ENCODE peak calls at places on chromosomes 11 and 22, in four cellular contexts. One of them, this sample, is unnamed.

GRCh38 chr22:43393132-43393844 is 18.5 kb upstream of the MPPED1 start:
- DNase-seq in H1: no peak
- DNase-seq in endothelial cell of umbilical vein: no peak
- DNase-seq in stomach: no peak
- DNase-seq in this sample: no peak

GRCh38 chr11:122138759-122139594 is 23.0 kb upstream of the BLID start:
- DNase-seq in endothelial cell of umbilical vein: peak; percentile 44
- DNase-seq in H1: no peak
- DNase-seq in stomach: no peak
- DNase-seq in this sample: no peak

GRCh38 chr11:62195945-62196344 is 5.9 kb downstream of the SCGB1D1 start:
- DNase-seq in endothelial cell of umbilical vein: no peak
- DNase-seq in stomach: no peak
- DNase-seq in H1: no peak
- DNase-seq in this sample: no peak

GRCh38 chr22:18060646-18061620 is 16.9 kb upstream of the PEX26 start:
- DNase-seq in endothelial cell of umbilical vein: no peak
- DNase-seq in stomach: no peak
- DNase-seq in H1: no peak
- DNase-seq in this sample: no peak

GRCh38 chr22:38882480-38882879 is 10.5 kb upstream of the CBX6 start:
- DNase-seq in H1: no peak
- DNase-seq in stomach: no peak
- DNase-seq in endothelial cell of umbilical vein: no peak
- DNase-seq in this sample: no peak

GRCh38 chr11:12801976-12802375 is 127.8 kb downstream of the TEAD1 start:
- DNase-seq in endothelial cell of umbilical vein: no peak
- DNase-seq in stomach: no peak
- DNase-seq in H1: no peak
- DNase-seq in this sample: no peak

GRCh38 chr11:24844406-24844805 is 347.6 kb downstream of the LUZP2 start:
- DNase-seq in H1: no peak
- DNase-seq in stomach: no peak
- DNase-seq in endothelial cell of umbilical vein: no peak
- DNase-seq in this sample: no peak

GRCh38 chr11:126989942-126990715 is 10.4 kb downstream of the KIRREL3 start:
- DNase-seq in endothelial cell of umbilical vein: peak; percentile 35
- DNase-seq in stomach: peak; percentile 72
- DNase-seq in H1: peak; percentile 96
- DNase-seq in this sample: peak; percentile 52

GRCh38 chr11:46357483-46357936 is 10.2 kb downstream of the DGKZ start:
- DNase-seq in H1: no peak
- DNase-seq in stomach: peak; percentile 86
- DNase-seq in endothelial cell of umbilical vein: no peak
- DNase-seq in this sample: peak; percentile 55

GRCh38 chr11:120547871-120548681 is 36.5 kb downstream of the GRIK4 start:
- DNase-seq in stomach: peak; percentile 70
- DNase-seq in endothelial cell of umbilical vein: peak; percentile 91
- DNase-seq in H1: no peak
- DNase-seq in this sample: peak; percentile 72

GRCh38 chr11:126339866-126340434 is 15.5 kb upstream of the ST3GAL4 start:
- DNase-seq in endothelial cell of umbilical vein: no peak
- DNase-seq in stomach: peak; percentile 66
- DNase-seq in H1: no peak
- DNase-seq in this sample: no peak

GRCh38 chr11:45768486-45768885 is 36.5 kb upstream of the SLC35C1 start:
- DNase-seq in endothelial cell of umbilical vein: no peak
- DNase-seq in H1: no peak
- DNase-seq in stomach: peak; percentile 10
- DNase-seq in this sample: no peak

GRCh38 chr11:13663631-13664071 is 4.8 kb upstream of the FAR1 start:
- DNase-seq in stomach: no peak
- DNase-seq in H1: no peak
- DNase-seq in endothelial cell of umbilical vein: peak; percentile 49
- DNase-seq in this sample: no peak

GRCh38 chr11:45653277-45653676 is 12.1 kb downstream of the CHST1 start:
- DNase-seq in endothelial cell of umbilical vein: no peak
- DNase-seq in stomach: no peak
- DNase-seq in H1: peak; percentile 7
- DNase-seq in this sample: no peak

GRCh38 chr11:117281159-117281558 is 10.0 kb upstream of the BACE1-AS start:
- DNase-seq in H1: no peak
- DNase-seq in endothelial cell of umbilical vein: peak; percentile 90
- DNase-seq in stomach: no peak
- DNase-seq in this sample: no peak

GRCh38 chr11:15672822-15673221 is 558.1 kb downstream of the INSC start:
- DNase-seq in stomach: no peak
- DNase-seq in endothelial cell of umbilical vein: no peak
- DNase-seq in H1: no peak
- DNase-seq in this sample: no peak

GRCh38 chr11:11498195-11498594 is 123.6 kb downstream of the GALNT18 start:
- DNase-seq in stomach: no peak
- DNase-seq in H1: no peak
- DNase-seq in endothelial cell of umbilical vein: no peak
- DNase-seq in this sample: no peak

GRCh38 chr11:80980221-80980620 is 1539.4 kb upstream of the TENM4 start:
- DNase-seq in H1: no peak
- DNase-seq in endothelial cell of umbilical vein: peak; percentile 57
- DNase-seq in stomach: no peak
- DNase-seq in this sample: no peak

GRCh38 chr11:9703280-9703679 is 39.4 kb downstream of the SWAP70 start:
- DNase-seq in H1: no peak
- DNase-seq in endothelial cell of umbilical vein: peak; percentile 92
- DNase-seq in stomach: no peak
- DNase-seq in this sample: no peak

GRCh38 chr11:102318469-102318868 is 1.2 kb downstream of the BIRC3 start:
- DNase-seq in H1: no peak
- DNase-seq in endothelial cell of umbilical vein: no peak
- DNase-seq in stomach: peak; percentile 42
- DNase-seq in this sample: peak; percentile 49

GRCh38 chr11:27812341-27812740 is 112.1 kb upstream of the BDNF start:
- DNase-seq in H1: no peak
- DNase-seq in stomach: no peak
- DNase-seq in endothelial cell of umbilical vein: no peak
- DNase-seq in this sample: no peak

GRCh38 chr11:3929689-3930088 is 74.2 kb downstream of the STIM1 start:
- DNase-seq in endothelial cell of umbilical vein: no peak
- DNase-seq in stomach: no peak
- DNase-seq in H1: no peak
- DNase-seq in this sample: peak; percentile 31

GRCh38 chr11:76209956-76210885 is 3.9 kb upstream of the WNT11 start:
- DNase-seq in H1: peak; percentile 62
- DNase-seq in stomach: peak; percentile 50
- DNase-seq in endothelial cell of umbilical vein: peak; percentile 70
- DNase-seq in this sample: peak; percentile 92

GRCh38 chr11:6612816-6613136 is 760 bp upstream of the TAF10 start:
- DNase-seq in endothelial cell of umbilical vein: no peak
- DNase-seq in stomach: no peak
- DNase-seq in H1: peak; percentile 67
- DNase-seq in this sample: no peak

GRCh38 chr11:119006696-119007095 is 8.8 kb downstream of the CENATAC start:
- DNase-seq in endothelial cell of umbilical vein: no peak
- DNase-seq in H1: no peak
- DNase-seq in stomach: no peak
- DNase-seq in this sample: no peak

GRCh38 chr11:118435233-118435892 is 929 bp upstream of the KMT2A start:
- DNase-seq in stomach: peak; percentile 53
- DNase-seq in endothelial cell of umbilical vein: peak; percentile 76
- DNase-seq in H1: peak; percentile 84
- DNase-seq in this sample: peak; percentile 63

GRCh38 chr22:44180706-44181032 is at the start of gene PARVG:
- DNase-seq in H1: no peak
- DNase-seq in stomach: no peak
- DNase-seq in endothelial cell of umbilical vein: no peak
- DNase-seq in this sample: no peak

GRCh38 chr11:76626921-76627391 is 43.6 kb downstream of the LRRC32 start:
- DNase-seq in endothelial cell of umbilical vein: no peak
- DNase-seq in H1: no peak
- DNase-seq in stomach: no peak
- DNase-seq in this sample: no peak

GRCh38 chr11:76947790-76948189 is 86.4 kb upstream of the B3GNT6 start:
- DNase-seq in endothelial cell of umbilical vein: no peak
- DNase-seq in H1: no peak
- DNase-seq in stomach: no peak
- DNase-seq in this sample: no peak

GRCh38 chr11:123577081-123577598 is 77.3 kb downstream of the SCN3B start:
- DNase-seq in H1: peak; percentile 99
- DNase-seq in stomach: peak; percentile 76
- DNase-seq in endothelial cell of umbilical vein: peak; percentile 52
- DNase-seq in this sample: peak; percentile 90

GRCh38 chr11:119874660-119875238 is 145.7 kb upstream of the NECTIN1 start:
- DNase-seq in H1: no peak
- DNase-seq in endothelial cell of umbilical vein: no peak
- DNase-seq in stomach: no peak
- DNase-seq in this sample: no peak

GRCh38 chr22:45503816-45504702 is 1.4 kb downstream of the FBLN1 start:
- DNase-seq in H1: peak; percentile 65
- DNase-seq in endothelial cell of umbilical vein: no peak
- DNase-seq in stomach: no peak
- DNase-seq in this sample: no peak

GRCh38 chr11:135027461-135027860 is 615.4 kb upstream of the B3GAT1 start:
- DNase-seq in stomach: peak; percentile 35
- DNase-seq in endothelial cell of umbilical vein: peak; percentile 38
- DNase-seq in H1: peak; percentile 76
- DNase-seq in this sample: no peak

DNA sequence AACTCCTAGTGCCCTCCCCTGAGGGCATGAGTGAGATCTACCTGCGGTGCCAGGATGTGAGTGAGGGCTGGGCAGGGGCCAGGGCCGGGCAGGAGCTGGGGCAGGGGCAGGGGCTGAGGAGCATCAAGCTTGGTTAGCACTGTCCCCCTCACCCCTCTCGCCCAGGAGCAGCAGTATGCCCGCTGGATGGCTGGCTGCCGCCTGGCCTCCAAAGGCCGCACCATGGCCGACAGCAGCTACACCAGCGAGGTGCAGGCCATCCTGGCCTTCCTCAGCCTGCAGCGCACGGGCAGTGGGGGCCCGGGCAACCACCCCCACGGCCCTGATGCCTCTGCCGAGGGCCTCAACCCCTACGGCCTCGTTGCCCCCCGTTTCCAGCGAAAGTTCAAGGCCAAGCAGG is 5.7 kb downstream of the TRPT1 start:
- DNase-seq in endothelial cell of umbilical vein: no peak
- DNase-seq in stomach: no peak
- DNase-seq in H1: no peak
- DNase-seq in this sample: no peak
- TF ChIP-seq POLR2AphosphoS5 in endothelial cell of umbilical vein: no peak
- TF ChIP-seq POLR2AphosphoS5 in stomach: no peak
- TF ChIP-seq POLR2AphosphoS5 in H1: no peak
- TF ChIP-seq POLR2AphosphoS5 in this sample: no peak

GRCh38 chr11:131371791-131372104 is 1.3 kb downstream of the NTM start:
- DNase-seq in H1: no peak
- DNase-seq in stomach: no peak
- DNase-seq in endothelial cell of umbilical vein: no peak
- DNase-seq in this sample: no peak
- H3K27me3 ChIP-seq in H1: no peaks in the 10 kb centered on the region
- H3K27me3 ChIP-seq in stomach: peaks cover 56% of the 10 kb centered on the region
- H3K27me3 ChIP-seq in endothelial cell of umbilical vein: no peaks in the 10 kb centered on the region
- H3K27me3 ChIP-seq in this sample: no peaks in the 10 kb centered on the region

DNA sequence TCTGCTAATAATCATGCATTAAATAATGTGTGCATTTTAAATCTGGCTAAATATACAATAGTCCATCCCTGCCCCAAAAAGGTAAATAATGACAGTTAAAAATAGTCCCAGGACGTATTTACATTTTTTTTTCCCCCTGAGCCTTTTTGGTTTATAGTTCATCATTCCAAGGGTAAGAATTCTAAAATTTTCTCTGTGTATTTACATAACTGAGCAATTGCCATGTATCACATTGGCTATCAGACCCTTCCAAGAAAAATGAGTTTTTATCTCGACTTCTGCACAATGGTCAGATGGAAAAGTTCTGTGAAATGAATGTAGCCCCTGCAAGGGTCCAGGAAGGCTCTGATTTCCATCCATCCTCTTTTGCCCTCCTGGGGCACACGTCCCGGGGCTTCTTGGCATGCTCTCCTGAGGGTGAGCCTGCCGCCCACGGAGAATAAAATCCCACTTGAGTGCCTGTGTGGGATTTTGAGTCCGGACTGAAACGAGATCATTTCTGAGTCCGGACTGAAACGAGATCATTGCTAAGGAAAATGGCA is 94.1 kb upstream of the ANO1 start:
- DNase-seq in H1: no peak
- DNase-seq in stomach: no peak
- DNase-seq in endothelial cell of umbilical vein: no peak
- DNase-seq in this sample: no peak
- H3K4me3 ChIP-seq in H1: peak overlapping the region; percentile 71
- H3K4me3 ChIP-seq in stomach: no peak overlapping the region
- H3K4me3 ChIP-seq in endothelial cell of umbilical vein: no peak overlapping the region
- H3K4me3 ChIP-seq in this sample: no peak overlapping the region

GRCh38 chr11:95444309-95445202 is 213.6 kb upstream of the SESN3 start:
- DNase-seq in endothelial cell of umbilical vein: no peak
- DNase-seq in H1: no peak
- DNase-seq in stomach: no peak
- DNase-seq in this sample: no peak
- TF ChIP-seq POLR2AphosphoS5 in endothelial cell of umbilical vein: no peak
- TF ChIP-seq POLR2AphosphoS5 in H1: no peak
- TF ChIP-seq POLR2AphosphoS5 in stomach: no peak
- TF ChIP-seq POLR2AphosphoS5 in this sample: no peak

GRCh38 chr22:49721211-49721763 is 106.4 kb downstream of the BRD1 start:
- DNase-seq in endothelial cell of umbilical vein: no peak
- DNase-seq in stomach: no peak
- DNase-seq in H1: no peak
- DNase-seq in this sample: peak; percentile 47
- H3K27me3 ChIP-seq in endothelial cell of umbilical vein: peaks cover 5% of the 10 kb centered on the region
- H3K27me3 ChIP-seq in stomach: peaks cover 79% of the 10 kb centered on the region
- H3K27me3 ChIP-seq in H1: peaks cover 16% of the 10 kb centered on the region
- H3K27me3 ChIP-seq in this sample: peaks cover 7% of the 10 kb centered on the region

GRCh38 chr22:24435323-24435645 is 7.9 kb downstream of the ADORA2A start:
- DNase-seq in H1: no peak
- DNase-seq in stomach: no peak
- DNase-seq in endothelial cell of umbilical vein: no peak
- DNase-seq in this sample: no peak
- H3K4me3 ChIP-seq in H1: no peak overlapping the region
- H3K4me3 ChIP-seq in stomach: no peak overlapping the region
- H3K4me3 ChIP-seq in endothelial cell of umbilical vein: no peak overlapping the region
- H3K4me3 ChIP-seq in this sample: no peak overlapping the region

GRCh38 chr11:1574256-1575242 is 2.5 kb upstream of the DUSP8 start:
- DNase-seq in endothelial cell of umbilical vein: peak; percentile 40
- DNase-seq in H1: peak; percentile 85
- DNase-seq in stomach: peak; percentile 69
- DNase-seq in this sample: no peak
- TF ChIP-seq POLR2AphosphoS5 in endothelial cell of umbilical vein: no peak
- TF ChIP-seq POLR2AphosphoS5 in H1: no peak
- TF ChIP-seq POLR2AphosphoS5 in stomach: no peak
- TF ChIP-seq POLR2AphosphoS5 in this sample: no peak

GRCh38 chr22:49998718-49999062 is 13.9 kb downstream of the IL17REL start:
- DNase-seq in endothelial cell of umbilical vein: no peak
- DNase-seq in stomach: no peak
- DNase-seq in H1: no peak
- DNase-seq in this sample: no peak
- H3K27me3 ChIP-seq in endothelial cell of umbilical vein: no peaks in the 10 kb centered on the region
- H3K27me3 ChIP-seq in stomach: peaks cover 45% of the 10 kb centered on the region
- H3K27me3 ChIP-seq in H1: peaks cover 13% of the 10 kb centered on the region
- H3K27me3 ChIP-seq in this sample: peaks cover 10% of the 10 kb centered on the region